ENCODE peak calls at places on chromosome 14, in six cellular contexts. One of them, this sample, is unnamed.

GRCh38 chr14:36655963-36656768 is 5.5 kb upstream of the PAX9 start:
- DNase-seq in K562: no peak
- DNase-seq in H1: no peak
- DNase-seq in HepG2: peak
- DNase-seq in GM12878: no peak
- DNase-seq in GM12892: no peak
- DNase-seq in this sample: no peak

GRCh38 chr14:22489247-22489551 is 99.8 kb downstream of the DAD1 start:
- DNase-seq in GM12878: no peak
- DNase-seq in K562: no peak
- DNase-seq in GM12892: no peak
- DNase-seq in HepG2: no peak
- DNase-seq in H1: no peak
- DNase-seq in this sample: no peak

GRCh38 chr14:94673781-94674231 is 61.6 kb downstream of the SERPINA3 start:
- DNase-seq in K562: no peak
- DNase-seq in GM12892: no peak
- DNase-seq in H1: no peak
- DNase-seq in HepG2: no peak
- DNase-seq in GM12878: no peak
- DNase-seq in this sample: no peak

GRCh38 chr14:77204457-77204796 is 22.8 kb downstream of the TMEM63C start:
- DNase-seq in H1: no peak
- DNase-seq in GM12892: no peak
- DNase-seq in GM12878: no peak
- DNase-seq in K562: no peak
- DNase-seq in HepG2: no peak
- DNase-seq in this sample: no peak

GRCh38 chr14:63940387-63940786 is 87.6 kb downstream of the SYNE2 start:
- DNase-seq in GM12878: no peak
- DNase-seq in K562: no peak
- DNase-seq in GM12892: no peak
- DNase-seq in H1: no peak
- DNase-seq in HepG2: no peak
- DNase-seq in this sample: no peak

GRCh38 chr14:90785474-90785873 is 30.8 kb downstream of the TTC7B start:
- DNase-seq in HepG2: no peak
- DNase-seq in GM12878: no peak
- DNase-seq in GM12892: no peak
- DNase-seq in H1: no peak
- DNase-seq in K562: no peak
- DNase-seq in this sample: no peak

GRCh38 chr14:32449640-32450039 is 120.5 kb downstream of the AKAP6 start:
- DNase-seq in HepG2: no peak
- DNase-seq in GM12878: no peak
- DNase-seq in H1: no peak
- DNase-seq in K562: no peak
- DNase-seq in GM12892: no peak
- DNase-seq in this sample: no peak

GRCh38 chr14:76514599-76514998 is 138.7 kb downstream of the ESRRB start:
- DNase-seq in GM12878: no peak
- DNase-seq in H1: no peak
- DNase-seq in HepG2: peak
- DNase-seq in GM12892: no peak
- DNase-seq in K562: peak
- DNase-seq in this sample: peak

GRCh38 chr14:102297436-102298170 is 7.4 kb downstream of the MOK start:
- DNase-seq in GM12878: no peak
- DNase-seq in H1: no peak
- DNase-seq in K562: no peak
- DNase-seq in HepG2: no peak
- DNase-seq in GM12892: no peak
- DNase-seq in this sample: no peak

GRCh38 chr14:45810152-45810872 is 557.3 kb upstream of the MIS18BP1 start:
- DNase-seq in GM12892: no peak
- DNase-seq in GM12878: peak
- DNase-seq in H1: no peak
- DNase-seq in HepG2: no peak
- DNase-seq in K562: no peak
- DNase-seq in this sample: peak

GRCh38 chr14:36091096-36091495 is 85.4 kb downstream of the PTCSC3 start:
- DNase-seq in HepG2: peak
- DNase-seq in H1: no peak
- DNase-seq in GM12878: peak
- DNase-seq in K562: peak
- DNase-seq in GM12892: no peak
- DNase-seq in this sample: no peak

GRCh38 chr14:46734287-46734686 is 82.7 kb upstream of the RPL10L start:
- DNase-seq in H1: no peak
- DNase-seq in GM12892: no peak
- DNase-seq in HepG2: no peak
- DNase-seq in K562: no peak
- DNase-seq in GM12878: no peak
- DNase-seq in this sample: no peak

GRCh38 chr14:60350366-60350720 is 101.3 kb downstream of the PPM1A start:
- DNase-seq in H1: no peak
- DNase-seq in K562: peak
- DNase-seq in GM12878: no peak
- DNase-seq in GM12892: no peak
- DNase-seq in HepG2: no peak
- DNase-seq in this sample: no peak

GRCh38 chr14:52834440-52834842 is 43.0 kb upstream of the GNPNAT1 start:
- DNase-seq in HepG2: no peak
- DNase-seq in H1: no peak
- DNase-seq in GM12878: no peak
- DNase-seq in K562: no peak
- DNase-seq in GM12892: no peak
- DNase-seq in this sample: no peak

GRCh38 chr14:103372017-103372416 is 13.2 kb upstream of the MARK3 start:
- DNase-seq in HepG2: no peak
- DNase-seq in H1: no peak
- DNase-seq in K562: no peak
- DNase-seq in GM12892: no peak
- DNase-seq in GM12878: no peak
- DNase-seq in this sample: no peak

GRCh38 chr14:101017209-101017608 is 113.7 kb upstream of the RTL1 start:
- DNase-seq in HepG2: no peak
- DNase-seq in K562: no peak
- DNase-seq in H1: no peak
- DNase-seq in GM12878: no peak
- DNase-seq in GM12892: no peak
- DNase-seq in this sample: no peak

GRCh38 chr14:50417853-50418252 is 21.2 kb upstream of the CDKL1 start:
- DNase-seq in H1: no peak
- DNase-seq in HepG2: peak
- DNase-seq in GM12892: no peak
- DNase-seq in K562: no peak
- DNase-seq in GM12878: no peak
- DNase-seq in this sample: no peak

GRCh38 chr14:33451211-33451610 is 499.7 kb downstream of the EGLN3 start:
- DNase-seq in HepG2: peak
- DNase-seq in GM12892: no peak
- DNase-seq in GM12878: no peak
- DNase-seq in K562: no peak
- DNase-seq in H1: no peak
- DNase-seq in this sample: no peak

GRCh38 chr14:73237219-73237785 is at the start of gene PAPLN:
- DNase-seq in HepG2: no peak
- DNase-seq in H1: no peak
- DNase-seq in GM12878: no peak
- DNase-seq in K562: no peak
- DNase-seq in GM12892: no peak
- DNase-seq in this sample: no peak

GRCh38 chr14:73460691-73461127 is 2.4 kb upstream of the NUMB start:
- DNase-seq in GM12878: no peak
- DNase-seq in H1: no peak
- DNase-seq in K562: peak
- DNase-seq in HepG2: no peak
- DNase-seq in GM12892: no peak
- DNase-seq in this sample: no peak

GRCh38 chr14:58912287-58912686 is 274.5 kb downstream of the DACT1 start:
- DNase-seq in H1: no peak
- DNase-seq in GM12878: no peak
- DNase-seq in HepG2: no peak
- DNase-seq in GM12892: no peak
- DNase-seq in K562: no peak
- DNase-seq in this sample: no peak
- TF ChIP-seq POLR2AphosphoS5 in H1: no peak
- TF ChIP-seq POLR2AphosphoS5 in GM12878: no peak
- TF ChIP-seq POLR2AphosphoS5 in HepG2: no peak
- TF ChIP-seq POLR2AphosphoS5 in GM12892: no peak
- TF ChIP-seq POLR2AphosphoS5 in K562: no peak
- TF ChIP-seq POLR2AphosphoS5 in this sample: no peak

GRCh38 chr14:70600382-70601157 is at the start of gene MED6:
- DNase-seq in GM12878: peak
- DNase-seq in HepG2: peak
- DNase-seq in K562: peak
- DNase-seq in H1: peak
- DNase-seq in GM12892: peak
- DNase-seq in this sample: peak
- TF ChIP-seq TAF1 in GM12878: peak
- TF ChIP-seq TAF1 in HepG2: peak
- TF ChIP-seq TAF1 in K562: peak
- TF ChIP-seq TAF1 in H1: peak
- TF ChIP-seq TAF1 in GM12892: peak
- TF ChIP-seq TAF1 in this sample: peak

DNA sequence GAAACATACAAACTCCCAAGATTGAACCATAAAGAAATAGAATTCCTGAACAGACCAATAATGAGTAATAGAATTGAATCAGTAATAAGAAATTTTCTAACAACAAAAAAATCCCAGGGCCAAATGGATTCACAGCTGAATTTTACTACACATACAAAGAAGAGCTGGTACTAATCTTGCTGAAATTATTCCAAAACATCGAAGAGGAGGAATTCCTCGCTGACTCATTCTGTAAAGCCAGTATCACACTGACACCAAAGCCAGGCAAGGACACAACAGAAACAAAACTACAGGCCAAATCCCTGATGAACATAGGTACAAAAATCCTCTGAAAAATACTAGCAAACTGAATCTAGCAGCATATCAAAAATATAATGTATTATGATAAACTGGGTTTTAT is 367.8 kb upstream of the CLEC14A start:
- DNase-seq in HepG2: no peak
- DNase-seq in GM12892: no peak
- DNase-seq in H1: no peak
- DNase-seq in K562: no peak
- DNase-seq in GM12878: no peak
- DNase-seq in this sample: no peak
- TF ChIP-seq POLR2A in HepG2: no peak
- TF ChIP-seq POLR2A in GM12892: no peak
- TF ChIP-seq POLR2A in H1: no peak
- TF ChIP-seq POLR2A in K562: no peak
- TF ChIP-seq POLR2A in GM12878: no peak
- TF ChIP-seq POLR2A in this sample: no peak

GRCh38 chr14:69101331-69101826 is 51.5 kb downstream of the DCAF5 start:
- DNase-seq in HepG2: no peak
- DNase-seq in H1: no peak
- DNase-seq in K562: peak
- DNase-seq in GM12878: no peak
- DNase-seq in GM12892: no peak
- DNase-seq in this sample: no peak
- TF ChIP-seq POLR2AphosphoS5 in HepG2: no peak
- TF ChIP-seq POLR2AphosphoS5 in H1: no peak
- TF ChIP-seq POLR2AphosphoS5 in K562: peak
- TF ChIP-seq POLR2AphosphoS5 in GM12878: no peak
- TF ChIP-seq POLR2AphosphoS5 in GM12892: no peak
- TF ChIP-seq POLR2AphosphoS5 in this sample: no peak

This sample was measured in GM12891.